ENCODE peak calls at places on chromosomes 7 and 10, in nine cellular contexts. D is NCI-H510A; M is activated CD4-positive, alpha-beta T cell treated with anti-CD3 and anti-CD28 coated beads for 4 hours; N is stimulated activated CD4-positive, alpha-beta T cell treated with anti-CD3 and anti-CD28 coated beads, Interleukin-12 subunit alpha, Interleukin-12 subunit beta, amount 100 ng/mL, for 4 hours; G is PC-3; Y is lower leg skin; E is activated CD8-positive, alpha-beta memory T cell treated with anti-CD3 and anti-CD28 coated beads for 48 hours; W is stimulated activated CD8-positive, alpha-beta memory T cell treated with anti-CD3 and anti-CD28 coated beads, Interleukin-15, amount 100 ng/mL, for 1 hour; L is endothelial cell. P is an unnamed sample.
A peak's percentile ranks its signal among the peaks of the same experiment; 100 is the strongest.

GRCh38 chr10:102065561-102066420 is 642 bp downstream of the HPS6 start:
- DNase-seq in N (peak; percentile 11), Y (no peak), L (peak; percentile 58), W (no peak), G (no peak), M (no peak), E (peak; percentile 15), D (peak; percentile 19), P (peak; percentile 48)

GRCh38 chr7:134022512-134022911 is 104.6 kb upstream of the LRGUK start:
- DNase-seq in L (no peak), N (no peak), Y (no peak), D (no peak), M (no peak), G (peak; percentile 27), W (no peak), E (no peak), P (no peak)

GRCh38 chr7:2980406-2981102 is 63.1 kb downstream of the CARD11 start:
- DNase-seq in M (no peak), W (no peak), N (no peak), E (no peak), Y (no peak), L (no peak), D (no peak), G (no peak), P (peak; percentile 37)

GRCh38 chr10:62590305-62590704 is 214.2 kb upstream of the ADO start:
- DNase-seq in D (no peak), G (no peak), M (no peak), W (no peak), E (no peak), L (no peak), Y (no peak), N (no peak), P (no peak)

GRCh38 chr7:20786779-20787651 is at the start of gene SP8:
- DNase-seq in N (no peak), D (peak; percentile 63), L (peak; percentile 72), Y (peak; percentile 31), E (no peak), G (no peak), W (no peak), M (no peak), P (no peak)

GRCh38 chr7:129950191-129950940 is 2.4 kb downstream of the UBE2H start:
- DNase-seq in M (no peak), N (no peak), Y (no peak), L (no peak), D (no peak), G (no peak), E (no peak), W (no peak), P (peak; percentile 23)

GRCh38 chr10:48284002-48284546 is 9.6 kb upstream of the FRMPD2 start:
- DNase-seq in N (no peak), M (no peak), L (no peak), W (no peak), D (no peak), G (no peak), Y (no peak), E (no peak), P (no peak)

GRCh38 chr7:157514306-157514705 is 177.5 kb downstream of the DNAJB6 start:
- DNase-seq in N (no peak), G (no peak), M (no peak), D (no peak), L (no peak), Y (no peak), W (no peak), E (no peak), P (no peak)

GRCh38 chr7:44224216-44224950 is 23.6 kb downstream of the YKT6 start:
- DNase-seq in D (peak; percentile 36), Y (no peak), L (peak; percentile 3), N (no peak), W (no peak), E (no peak), M (no peak), G (no peak), P (no peak)

GRCh38 chr10:60870803-60871202 is 73.2 kb downstream of the RHOBTB1 start:
- DNase-seq in M (no peak), E (no peak), W (no peak), L (no peak), N (no peak), D (no peak), G (no peak), Y (no peak), P (no peak)

GRCh38 chr7:26664735-26665420 is 199.5 kb downstream of the SKAP2 start:
- DNase-seq in Y (peak; percentile 21), L (no peak), W (no peak), M (peak; percentile 42), N (no peak), G (peak; percentile 36), E (no peak), D (no peak), P (peak; percentile 20)

GRCh38 chr7:45033261-45033930 is 33.4 kb downstream of the CCM2 start:
- DNase-seq in Y (no peak), W (no peak), N (no peak), E (no peak), D (no peak), M (no peak), G (peak; percentile 10), L (no peak), P (no peak)

GRCh38 chr7:137961200-137962177 is 40.4 kb downstream of the CREB3L2 start:
- DNase-seq in L (no peak), G (no peak), Y (no peak), M (no peak), N (no peak), D (no peak), E (no peak), W (no peak), P (no peak)

GRCh38 chr7:111090834-111091233 is at the start of gene LRRN3:
- DNase-seq in W (no peak), L (no peak), Y (no peak), E (no peak), N (peak; percentile 28), G (no peak), D (peak; percentile 10), M (peak; percentile 20), P (no peak)

GRCh38 chr10:11253397-11254002 is 235.8 kb downstream of the CELF2 start:
- DNase-seq in Y (no peak), N (no peak), E (no peak), L (no peak), W (no peak), G (no peak), M (no peak), D (no peak), P (no peak)

GRCh38 chr10:34816067-34817002 is 1.2 kb upstream of the PARD3 start:
- DNase-seq in L (peak; percentile 30), M (no peak), N (no peak), G (peak; percentile 70), Y (no peak), E (no peak), W (no peak), D (no peak), P (no peak)

GRCh38 chr7:126065766-126066165 is 1136.1 kb upstream of the POT1 start:
- DNase-seq in L (no peak), M (no peak), G (no peak), N (no peak), D (no peak), W (no peak), Y (no peak), E (no peak), P (no peak)

GRCh38 chr10:77629775-77630565 is 7.6 kb downstream of the KCNMA1 start:
- DNase-seq in W (no peak), L (no peak), Y (no peak), D (no peak), M (no peak), G (peak; percentile 66), E (no peak), N (no peak), P (no peak)

GRCh38 chr7:79790863-79791262 is 337.4 kb upstream of the MAGI2 start:
- DNase-seq in W (no peak), L (no peak), Y (no peak), G (peak; percentile 13), N (no peak), M (no peak), D (no peak), E (no peak), P (no peak)